ENCODE peak calls at places on chromosomes 16 and 17, in nine cellular contexts. One of them, this sample, is unnamed.

GRCh38 chr17:42135664-42136653 is 13.4 kb downstream of the HSPB9 start:
- DNase-seq in HFF-Myc: no peak
- DNase-seq in Calu3: peak; percentile 90
- DNase-seq in Peyer's patch: peak; percentile 66
- DNase-seq in fibroblast of mammary gland: peak; percentile 73
- DNase-seq in neural crest cell: no peak
- DNase-seq in psoas muscle: no peak
- DNase-seq in CD4-positive, alpha-beta T cell: no peak
- DNase-seq in mammary epithelial cell: peak; percentile 37
- DNase-seq in this sample: no peak

GRCh38 chr16:17246974-17247718 is 223.6 kb downstream of the XYLT1 start:
- DNase-seq in mammary epithelial cell: no peak
- DNase-seq in CD4-positive, alpha-beta T cell: no peak
- DNase-seq in Calu3: no peak
- DNase-seq in HFF-Myc: no peak
- DNase-seq in Peyer's patch: no peak
- DNase-seq in psoas muscle: no peak
- DNase-seq in neural crest cell: no peak
- DNase-seq in fibroblast of mammary gland: no peak
- DNase-seq in this sample: no peak

GRCh38 chr16:81647527-81647926 is 131.6 kb upstream of the PLCG2 start:
- DNase-seq in HFF-Myc: no peak
- DNase-seq in Calu3: no peak
- DNase-seq in CD4-positive, alpha-beta T cell: no peak
- DNase-seq in mammary epithelial cell: peak; percentile 84
- DNase-seq in fibroblast of mammary gland: peak; percentile 83
- DNase-seq in psoas muscle: no peak
- DNase-seq in Peyer's patch: no peak
- DNase-seq in neural crest cell: no peak
- DNase-seq in this sample: no peak

GRCh38 chr17:67818110-67819002 is 6.9 kb upstream of the BPTF start:
- DNase-seq in psoas muscle: no peak
- DNase-seq in CD4-positive, alpha-beta T cell: no peak
- DNase-seq in mammary epithelial cell: no peak
- DNase-seq in fibroblast of mammary gland: peak; percentile 41
- DNase-seq in Calu3: no peak
- DNase-seq in neural crest cell: no peak
- DNase-seq in HFF-Myc: no peak
- DNase-seq in Peyer's patch: peak; percentile 56
- DNase-seq in this sample: no peak

GRCh38 chr16:28549301-28549899 is 4.3 kb upstream of the SGF29 start:
- DNase-seq in Calu3: peak; percentile 41
- DNase-seq in HFF-Myc: no peak
- DNase-seq in CD4-positive, alpha-beta T cell: peak; percentile 5
- DNase-seq in mammary epithelial cell: peak; percentile 33
- DNase-seq in fibroblast of mammary gland: peak; percentile 57
- DNase-seq in psoas muscle: no peak
- DNase-seq in neural crest cell: no peak
- DNase-seq in Peyer's patch: no peak
- DNase-seq in this sample: no peak

GRCh38 chr17:8384801-8385335 is 1.9 kb upstream of the RPL26 start:
- DNase-seq in Calu3: no peak
- DNase-seq in psoas muscle: no peak
- DNase-seq in neural crest cell: no peak
- DNase-seq in fibroblast of mammary gland: peak; percentile 86
- DNase-seq in Peyer's patch: no peak
- DNase-seq in CD4-positive, alpha-beta T cell: no peak
- DNase-seq in mammary epithelial cell: peak; percentile 74
- DNase-seq in HFF-Myc: peak; percentile 65
- DNase-seq in this sample: peak; percentile 39

GRCh38 chr17:76490112-76490710 is 11.0 kb downstream of the RHBDF2 start:
- DNase-seq in neural crest cell: no peak
- DNase-seq in psoas muscle: no peak
- DNase-seq in Calu3: no peak
- DNase-seq in CD4-positive, alpha-beta T cell: no peak
- DNase-seq in fibroblast of mammary gland: no peak
- DNase-seq in HFF-Myc: no peak
- DNase-seq in Peyer's patch: no peak
- DNase-seq in mammary epithelial cell: no peak
- DNase-seq in this sample: no peak

GRCh38 chr16:67833035-67833417 is 9.1 kb upstream of the THAP11 start:
- DNase-seq in neural crest cell: no peak
- DNase-seq in Peyer's patch: no peak
- DNase-seq in psoas muscle: no peak
- DNase-seq in mammary epithelial cell: peak; percentile 68
- DNase-seq in Calu3: no peak
- DNase-seq in CD4-positive, alpha-beta T cell: no peak
- DNase-seq in fibroblast of mammary gland: peak; percentile 81
- DNase-seq in HFF-Myc: no peak
- DNase-seq in this sample: no peak

GRCh38 chr17:47812146-47812920 is 9.3 kb downstream of the OSBPL7 start:
- DNase-seq in fibroblast of mammary gland: no peak
- DNase-seq in Calu3: no peak
- DNase-seq in neural crest cell: no peak
- DNase-seq in mammary epithelial cell: no peak
- DNase-seq in CD4-positive, alpha-beta T cell: no peak
- DNase-seq in Peyer's patch: no peak
- DNase-seq in psoas muscle: no peak
- DNase-seq in HFF-Myc: no peak
- DNase-seq in this sample: no peak

GRCh38 chr17:43381204-43381603 is 17.6 kb upstream of the ARL4D start:
- DNase-seq in neural crest cell: no peak
- DNase-seq in CD4-positive, alpha-beta T cell: no peak
- DNase-seq in Calu3: no peak
- DNase-seq in psoas muscle: no peak
- DNase-seq in HFF-Myc: no peak
- DNase-seq in fibroblast of mammary gland: no peak
- DNase-seq in Peyer's patch: no peak
- DNase-seq in mammary epithelial cell: no peak
- DNase-seq in this sample: no peak

GRCh38 chr16:69319381-69319780 is 8.2 kb downstream of the VPS4A start:
- DNase-seq in Calu3: no peak
- DNase-seq in neural crest cell: no peak
- DNase-seq in psoas muscle: no peak
- DNase-seq in mammary epithelial cell: no peak
- DNase-seq in CD4-positive, alpha-beta T cell: no peak
- DNase-seq in HFF-Myc: no peak
- DNase-seq in Peyer's patch: no peak
- DNase-seq in fibroblast of mammary gland: no peak
- DNase-seq in this sample: no peak

GRCh38 chr17:79797492-79798295 is 817 bp upstream of the CBX8 start:
- DNase-seq in fibroblast of mammary gland: no peak
- DNase-seq in Calu3: no peak
- DNase-seq in Peyer's patch: no peak
- DNase-seq in neural crest cell: no peak
- DNase-seq in mammary epithelial cell: no peak
- DNase-seq in CD4-positive, alpha-beta T cell: no peak
- DNase-seq in HFF-Myc: no peak
- DNase-seq in psoas muscle: peak; percentile 65
- DNase-seq in this sample: no peak

DNA sequence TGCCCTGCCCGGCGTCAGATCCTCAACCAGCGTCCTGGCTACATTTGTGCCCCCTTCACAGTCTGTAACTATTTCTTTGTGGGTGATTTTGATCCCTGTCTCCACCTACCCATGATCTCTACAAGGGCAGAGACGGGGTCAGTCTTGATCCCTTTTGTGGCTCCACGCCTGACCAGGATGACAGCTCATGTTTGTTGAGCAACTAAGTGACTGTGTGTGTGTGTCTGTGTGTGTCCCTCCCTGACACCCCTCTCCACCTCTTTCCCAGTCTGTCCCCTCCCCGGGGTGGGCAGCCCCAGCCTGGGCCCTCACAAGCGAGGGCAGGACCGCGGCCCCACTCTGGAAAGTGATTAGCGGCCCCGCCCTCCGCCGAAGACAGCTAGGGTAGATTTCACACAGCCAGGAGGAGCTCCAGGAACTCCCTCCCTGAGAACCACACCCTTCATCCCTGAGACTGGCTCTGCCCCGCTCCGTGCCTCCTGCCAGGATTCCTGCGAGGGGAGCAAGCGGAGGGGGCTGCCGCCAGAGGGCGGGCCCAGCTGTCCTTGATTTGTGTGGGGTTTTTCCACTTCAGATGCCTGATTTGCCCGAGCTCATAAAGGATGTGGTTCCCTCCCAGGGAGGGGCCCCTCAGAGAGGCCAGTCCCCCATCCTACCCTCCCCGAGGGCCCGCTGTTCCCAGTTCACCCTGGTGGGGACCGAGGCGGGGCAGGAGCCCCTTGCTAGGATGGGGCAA is 5.3 kb upstream of the HS3ST6 start:
- DNase-seq in mammary epithelial cell: no peak
- DNase-seq in neural crest cell: peak; percentile 47
- DNase-seq in fibroblast of mammary gland: peak; percentile 22
- DNase-seq in Peyer's patch: no peak
- DNase-seq in psoas muscle: no peak
- DNase-seq in Calu3: peak; percentile 60
- DNase-seq in CD4-positive, alpha-beta T cell: no peak
- DNase-seq in HFF-Myc: peak; percentile 66
- DNase-seq in this sample: no peak
- TF ChIP-seq CTCF in mammary epithelial cell: peak; percentile 7
- TF ChIP-seq CTCF in neural crest cell: peak; percentile 60
- TF ChIP-seq CTCF in fibroblast of mammary gland: peak; percentile 6
- TF ChIP-seq CTCF in Peyer's patch: peak; percentile 12
- TF ChIP-seq CTCF in psoas muscle: no peak
- TF ChIP-seq CTCF in Calu3: peak; percentile 22
- TF ChIP-seq CTCF in CD4-positive, alpha-beta T cell: no peak
- TF ChIP-seq CTCF in HFF-Myc: peak; percentile 66
- TF ChIP-seq CTCF in this sample: peak; percentile 24

GRCh38 chr16:25605381-25605780 is 86.4 kb upstream of the HS3ST4 start:
- DNase-seq in fibroblast of mammary gland: no peak
- DNase-seq in psoas muscle: no peak
- DNase-seq in HFF-Myc: no peak
- DNase-seq in CD4-positive, alpha-beta T cell: no peak
- DNase-seq in Peyer's patch: no peak
- DNase-seq in mammary epithelial cell: no peak
- DNase-seq in neural crest cell: no peak
- DNase-seq in Calu3: no peak
- DNase-seq in this sample: no peak

GRCh38 chr16:25608002-25608401 is 83.8 kb upstream of the HS3ST4 start:
- DNase-seq in CD4-positive, alpha-beta T cell: no peak
- DNase-seq in psoas muscle: no peak
- DNase-seq in fibroblast of mammary gland: no peak
- DNase-seq in Peyer's patch: no peak
- DNase-seq in HFF-Myc: no peak
- DNase-seq in Calu3: no peak
- DNase-seq in mammary epithelial cell: no peak
- DNase-seq in neural crest cell: no peak
- DNase-seq in this sample: no peak

GRCh38 chr16:25606069-25606468 is 85.7 kb upstream of the HS3ST4 start:
- DNase-seq in HFF-Myc: no peak
- DNase-seq in Calu3: no peak
- DNase-seq in psoas muscle: no peak
- DNase-seq in mammary epithelial cell: no peak
- DNase-seq in CD4-positive, alpha-beta T cell: no peak
- DNase-seq in neural crest cell: no peak
- DNase-seq in fibroblast of mammary gland: no peak
- DNase-seq in Peyer's patch: no peak
- DNase-seq in this sample: no peak
- TF ChIP-seq CTCF in HFF-Myc: no peak
- TF ChIP-seq CTCF in Calu3: no peak
- TF ChIP-seq CTCF in psoas muscle: no peak
- TF ChIP-seq CTCF in mammary epithelial cell: no peak
- TF ChIP-seq CTCF in CD4-positive, alpha-beta T cell: no peak
- TF ChIP-seq CTCF in neural crest cell: no peak
- TF ChIP-seq CTCF in fibroblast of mammary gland: no peak
- TF ChIP-seq CTCF in Peyer's patch: no peak
- TF ChIP-seq CTCF in this sample: no peak

GRCh38 chr17:30095507-30096244 is 20.9 kb upstream of the NSRP1 start:
- DNase-seq in Calu3: peak; percentile 41
- DNase-seq in psoas muscle: no peak
- DNase-seq in fibroblast of mammary gland: peak; percentile 80
- DNase-seq in Peyer's patch: no peak
- DNase-seq in mammary epithelial cell: peak; percentile 64
- DNase-seq in CD4-positive, alpha-beta T cell: no peak
- DNase-seq in HFF-Myc: no peak
- DNase-seq in neural crest cell: peak; percentile 28
- DNase-seq in this sample: peak; percentile 46
- TF ChIP-seq CTCF in Calu3: no peak
- TF ChIP-seq CTCF in psoas muscle: peak; percentile 35
- TF ChIP-seq CTCF in fibroblast of mammary gland: peak; percentile 72
- TF ChIP-seq CTCF in Peyer's patch: no peak
- TF ChIP-seq CTCF in mammary epithelial cell: peak; percentile 73
- TF ChIP-seq CTCF in CD4-positive, alpha-beta T cell: peak; percentile 55
- TF ChIP-seq CTCF in HFF-Myc: peak; percentile 62
- TF ChIP-seq CTCF in neural crest cell: peak; percentile 64
- TF ChIP-seq CTCF in this sample: peak; percentile 66

GRCh38 chr16:86567701-86568571 is 1.3 kb downstream of the FOXC2 start:
- DNase-seq in Peyer's patch: no peak
- DNase-seq in mammary epithelial cell: peak; percentile 43
- DNase-seq in CD4-positive, alpha-beta T cell: no peak
- DNase-seq in HFF-Myc: no peak
- DNase-seq in fibroblast of mammary gland: no peak
- DNase-seq in Calu3: peak; percentile 79
- DNase-seq in psoas muscle: no peak
- DNase-seq in neural crest cell: no peak
- DNase-seq in this sample: peak; percentile 56
- TF ChIP-seq CTCF in Peyer's patch: no peak
- TF ChIP-seq CTCF in mammary epithelial cell: no peak
- TF ChIP-seq CTCF in CD4-positive, alpha-beta T cell: no peak
- TF ChIP-seq CTCF in HFF-Myc: no peak
- TF ChIP-seq CTCF in fibroblast of mammary gland: no peak
- TF ChIP-seq CTCF in Calu3: no peak
- TF ChIP-seq CTCF in psoas muscle: no peak
- TF ChIP-seq CTCF in neural crest cell: no peak
- TF ChIP-seq CTCF in this sample: no peak